ENCODE peak calls at places on chromosome 2, in ten cellular contexts. J, C, O, S, I, U, M, R, D and Q are unnamed samples.

GRCh38 chr2:182047544-182047943 is 61.9 kb downstream of the PPP1R1C start:
- DNase-seq in J (no peak), C (no peak), O (no peak), S (no peak), I (peak; percentile 76), U (no peak), M (no peak), R (peak; percentile 37), D (no peak), Q (no peak)

GRCh38 chr2:223688094-223688835 is 86.1 kb upstream of the SCG2 start:
- DNase-seq in J (no peak), C (no peak), O (peak; percentile 18), S (no peak), I (peak; percentile 84), U (no peak), M (no peak), R (no peak), D (no peak), Q (no peak)

GRCh38 chr2:60652822-60653315 is 99.4 kb upstream of the BCL11A start:
- DNase-seq in J (no peak), C (no peak), O (no peak), S (no peak), I (no peak), U (no peak), M (no peak), R (no peak), D (no peak), Q (no peak)

GRCh38 chr2:63598971-63599370 is 10.2 kb downstream of the MDH1 start:
- DNase-seq in J (no peak), C (no peak), O (no peak), S (no peak), I (no peak), U (no peak), M (no peak), R (no peak), D (no peak), Q (no peak)

GRCh38 chr2:120917876-120918275 is 182.2 kb downstream of the GLI2 start:
- DNase-seq in J (no peak), C (peak; percentile 56), O (no peak), S (no peak), I (no peak), U (no peak), M (no peak), R (no peak), D (no peak), Q (no peak)

GRCh38 chr2:62147610-62148301 is 48.2 kb upstream of the B3GNT2 start:
- DNase-seq in J (no peak), C (no peak), O (no peak), S (no peak), I (no peak), U (no peak), M (no peak), R (no peak), D (no peak), Q (no peak)

GRCh38 chr2:38128653-38129052 is 52.7 kb upstream of the CYP1B1 start:
- DNase-seq in J (no peak), C (no peak), O (no peak), S (no peak), I (no peak), U (no peak), M (peak; percentile 75), R (no peak), D (peak; percentile 34), Q (peak; percentile 53)

GRCh38 chr2:203510941-203511305 is 24.2 kb downstream of the RAPH1 start:
- DNase-seq in J (no peak), C (no peak), O (no peak), S (no peak), I (no peak), U (no peak), M (no peak), R (no peak), D (no peak), Q (no peak)

GRCh38 chr2:178297091-178297411 is 102.7 kb downstream of the OSBPL6 start:
- DNase-seq in J (no peak), C (no peak), O (no peak), S (no peak), I (no peak), U (no peak), M (no peak), R (no peak), D (no peak), Q (no peak)

GRCh38 chr2:200509227-200509607 is 651 bp downstream of the KCTD18 start:
- DNase-seq in J (no peak), C (peak; percentile 43), O (no peak), S (no peak), I (peak; percentile 14), U (no peak), M (peak; percentile 4), R (no peak), D (peak; percentile 41), Q (no peak)

GRCh38 chr2:67671464-67672450 is 274.6 kb downstream of the ETAA1 start:
- DNase-seq in J (no peak), C (no peak), O (no peak), S (no peak), I (no peak), U (no peak), M (no peak), R (no peak), D (no peak), Q (no peak)

GRCh38 chr2:68365087-68365486 is at the start of gene PLEK:
- DNase-seq in J (peak; percentile 24), C (no peak), O (no peak), S (no peak), I (no peak), U (no peak), M (peak; percentile 72), R (no peak), D (peak; percentile 49), Q (peak; percentile 51)

GRCh38 chr2:64482765-64483504 is 29.0 kb downstream of the LGALSL start:
- DNase-seq in J (no peak), C (peak; percentile 71), O (no peak), S (peak; percentile 59), I (peak; percentile 86), U (no peak), M (peak; percentile 47), R (no peak), D (no peak), Q (peak; percentile 76)

GRCh38 chr2:95316466-95317122 is 19.4 kb downstream of the KCNIP3 start:
- DNase-seq in J (no peak), C (no peak), O (no peak), S (no peak), I (no peak), U (no peak), M (no peak), R (no peak), D (no peak), Q (no peak)

GRCh38 chr2:236972491-236973379 is 113.0 kb upstream of the COPS8 start:
- DNase-seq in J (no peak), C (peak; percentile 27), O (peak; percentile 3), S (peak; percentile 13), I (peak; percentile 83), U (no peak), M (peak; percentile 54), R (peak; percentile 22), D (no peak), Q (peak; percentile 89)

GRCh38 chr2:240873805-240874714 is 5.4 kb downstream of the AGXT start:
- DNase-seq in J (no peak), C (peak; percentile 62), O (no peak), S (no peak), I (peak; percentile 77), U (no peak), M (peak; percentile 37), R (no peak), D (no peak), Q (no peak)

GRCh38 chr2:239612133-239612532 is 211.3 kb upstream of the HDAC4 start:
- DNase-seq in J (no peak), C (no peak), O (no peak), S (no peak), I (no peak), U (no peak), M (no peak), R (no peak), D (no peak), Q (peak; percentile 30)

GRCh38 chr2:118539290-118539689 is 308.2 kb downstream of the EN1 start:
- DNase-seq in J (no peak), C (peak; percentile 43), O (no peak), S (no peak), I (peak; percentile 6), U (no peak), M (peak; percentile 43), R (no peak), D (no peak), Q (no peak)

GRCh38 chr2:220678943-220679342 is 893.2 kb downstream of the EPHA4 start:
- DNase-seq in J (no peak), C (no peak), O (no peak), S (no peak), I (no peak), U (no peak), M (no peak), R (no peak), D (no peak), Q (no peak)

GRCh38 chr2:15527074-15527739 is 33.9 kb downstream of the NBAS start:
- DNase-seq in J (no peak), C (no peak), O (no peak), S (no peak), I (peak; percentile 12), U (no peak), M (no peak), R (no peak), D (no peak), Q (no peak)